ENCODE peak calls at places on chromosomes 16 and 17, in four cellular contexts. V, U, K and E are unnamed samples.

GRCh38 chr17:77828749-77829539 is 129.6 kb upstream of the TNRC6C start:
- DNase-seq in V (no peak), U (no peak), K (no peak), E (no peak)

GRCh38 chr17:73646409-73647305 is 2.4 kb upstream of the SDK2 start:
- DNase-seq in V (peak), U (peak), K (no peak), E (no peak)

GRCh38 chr16:81280393-81280792 is 34.4 kb upstream of the GAN start:
- DNase-seq in V (no peak), U (no peak), K (no peak), E (no peak)

GRCh38 chr17:77314601-77315000 is 173.8 kb downstream of the SEC14L1 start:
- DNase-seq in V (no peak), U (no peak), K (no peak), E (no peak)

GRCh38 chr17:60158751-60159478 is 9.1 kb downstream of the CA4 start:
- DNase-seq in V (no peak), U (no peak), K (peak), E (no peak)

GRCh38 chr17:33944826-33945225 is 310.3 kb upstream of the CCL2 start:
- DNase-seq in V (no peak), U (no peak), K (no peak), E (no peak)

GRCh38 chr16:70416748-70417616 is 21.9 kb downstream of the ST3GAL2 start:
- DNase-seq in V (no peak), U (no peak), K (no peak), E (no peak)

GRCh38 chr16:24609740-24610420 is 70.5 kb downstream of the RBBP6 start:
- DNase-seq in V (peak), U (peak), K (peak), E (no peak)

DNA sequence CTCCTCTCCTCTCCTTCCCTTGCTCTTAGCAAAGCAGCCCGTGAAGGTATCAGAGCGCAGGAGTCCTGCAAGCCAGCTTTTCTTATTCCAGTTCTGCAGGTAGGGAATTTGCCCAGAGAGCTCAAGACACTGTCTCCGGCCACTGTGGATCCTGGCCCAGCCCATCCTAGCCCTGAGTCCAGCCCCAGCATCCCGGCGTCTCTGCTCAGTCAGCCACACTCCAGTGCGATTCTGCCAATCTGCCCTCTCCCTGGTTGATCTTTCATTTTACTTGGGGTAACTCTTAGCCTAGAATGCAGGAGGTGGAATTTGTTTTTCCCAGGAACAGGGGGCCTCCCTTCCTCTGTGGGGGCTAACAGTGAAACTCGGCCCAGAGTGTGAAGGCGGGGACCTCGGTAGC is 176.9 kb upstream of the GSE1 start:
- DNase-seq in V (peak), U (no peak), K (no peak), E (no peak)
- H2BK120ac ChIP-seq in V (no peak), U (no peak), K (no peak), E (no peak)

GRCh38 chr17:6257339-6257738 is 177.6 kb downstream of the AIPL1 start:
- DNase-seq in V (peak), U (peak), K (peak), E (no peak)
- H3K4me2 ChIP-seq in V (no peak), U (no peak), K (no peak), E (peak)

GRCh38 chr16:4795828-4796572 is 831 bp downstream of the SMIM22 start:
- DNase-seq in V (no peak), U (no peak), K (no peak), E (no peak)
- H3K9ac ChIP-seq in V (no peak), U (no peak), K (no peak), E (no peak)

GRCh38 chr17:42608692-42609181 is 437 bp downstream of the RETREG3 start:
- DNase-seq in V (no peak), U (no peak), K (no peak), E (no peak)
- H2BK120ac ChIP-seq in V (no peak), U (no peak), K (no peak), E (peak)

GRCh38 chr17:15462962-15463361 is 4.5 kb downstream of the CDRT4 start:
- DNase-seq in V (no peak), U (no peak), K (peak), E (peak)
- H3K4me2 ChIP-seq in V (no peak), U (no peak), K (peak), E (no peak)

DNA sequence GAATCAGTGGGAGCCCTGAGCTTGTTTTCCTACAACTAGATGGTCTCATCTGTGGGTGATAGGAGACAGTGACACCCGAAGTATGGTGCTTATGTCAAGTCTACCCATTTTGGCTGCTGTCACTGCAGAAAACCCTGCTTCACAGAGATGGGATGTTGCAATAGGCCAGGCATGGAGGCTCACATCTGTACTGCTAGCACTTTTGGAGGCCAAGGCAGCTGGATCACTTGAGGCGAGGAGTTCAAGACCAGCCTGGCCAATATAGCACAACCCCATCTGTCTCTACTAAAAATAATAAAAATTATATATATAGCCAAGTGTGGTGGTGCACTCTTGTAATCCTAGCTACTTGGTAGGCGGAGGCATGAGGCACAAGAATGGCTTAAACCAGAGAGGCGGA is 2.3 kb upstream of the HERPUD1 start:
- DNase-seq in V (no peak), U (no peak), K (no peak), E (no peak)
- H3K9ac ChIP-seq in V (no peak), U (no peak), K (no peak), E (no peak)

DNA sequence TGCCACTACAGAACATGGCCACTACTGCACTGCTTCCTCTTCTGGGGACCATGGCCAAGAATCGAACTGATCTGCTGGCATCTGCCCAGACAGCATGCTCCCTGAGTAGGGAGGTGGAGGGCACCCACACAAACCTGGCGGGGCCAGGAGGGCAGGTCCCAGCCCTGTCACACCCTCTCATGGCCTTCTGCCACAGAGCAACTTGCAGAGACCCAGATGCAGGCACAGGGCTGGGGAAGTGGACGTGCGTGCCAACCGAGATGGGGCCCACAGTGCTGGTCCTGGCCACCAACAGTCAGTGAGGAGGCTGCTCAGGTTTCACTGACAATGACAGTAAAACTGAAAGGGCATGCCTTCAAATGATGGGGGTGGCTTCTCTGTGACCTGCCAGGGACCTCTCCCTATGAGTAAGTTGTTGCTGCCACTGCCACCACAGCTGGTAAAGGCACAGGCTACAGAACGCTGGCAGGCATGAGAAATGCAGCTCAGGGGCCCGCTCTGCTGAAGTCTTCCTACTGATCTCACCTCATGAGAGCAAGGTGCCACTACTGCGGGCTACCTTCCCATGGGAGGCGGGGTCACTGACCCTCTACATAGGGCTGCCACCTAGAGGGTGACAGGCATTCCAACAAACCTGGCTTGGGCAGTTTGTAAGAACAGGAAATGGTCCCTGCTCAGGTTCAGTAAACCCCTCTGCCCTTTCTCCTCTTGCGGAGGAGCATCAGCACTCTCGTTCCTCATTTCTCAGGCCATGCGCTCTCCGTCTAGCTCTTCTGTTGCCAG is 15.5 kb downstream of the HIC1 start:
- DNase-seq in V (peak), U (no peak), K (no peak), E (peak)
- H2BK120ac ChIP-seq in V (no peak), U (no peak), K (peak), E (no peak)

GRCh38 chr17:2034806-2035548 is 5.0 kb downstream of the DPH1 start:
- DNase-seq in V (peak), U (no peak), K (peak), E (no peak)

GRCh38 chr17:2030779-2031163 is 818 bp downstream of the DPH1 start:
- DNase-seq in V (no peak), U (peak), K (no peak), E (no peak)

GRCh38 chr17:2035549-2036490 is 5.9 kb downstream of the DPH1 start:
- DNase-seq in V (no peak), U (no peak), K (no peak), E (no peak)

GRCh38 chr17:2034157-2034556 is 4.2 kb downstream of the DPH1 start:
- DNase-seq in V (peak), U (no peak), K (no peak), E (no peak)

GRCh38 chr17:2033128-2033527 is 3.2 kb downstream of the DPH1 start:
- DNase-seq in V (no peak), U (no peak), K (no peak), E (peak)
- H3K4me2 ChIP-seq in V (no peak), U (no peak), K (peak), E (no peak)

DNA sequence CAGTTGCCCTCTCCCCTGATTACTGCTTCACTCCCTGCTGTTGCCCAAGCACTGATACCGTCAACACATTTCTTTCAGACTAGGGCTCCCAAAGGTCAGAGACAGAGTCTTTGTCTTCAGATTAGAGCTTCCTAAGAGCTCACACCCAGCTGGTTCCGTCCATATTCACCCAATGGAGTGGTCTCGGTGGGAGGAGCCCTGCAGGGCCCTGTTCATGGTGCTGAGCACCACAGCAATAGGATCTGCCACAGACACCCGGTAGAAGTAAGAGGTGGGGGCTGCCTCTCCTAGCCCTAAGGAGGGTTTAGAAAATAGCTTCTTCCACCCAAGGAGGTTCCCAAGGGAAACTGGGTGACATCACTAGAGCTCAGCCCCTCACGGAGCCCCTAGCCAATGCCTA is 128.3 kb downstream of the CCDC144A start:
- DNase-seq in V (peak), U (no peak), K (no peak), E (peak)
- H3K9ac ChIP-seq in V (no peak), U (no peak), K (no peak), E (no peak)

GRCh38 chr17:67655478-67656148 is 62.1 kb upstream of the NOL11 start:
- DNase-seq in V (no peak), U (no peak), K (no peak), E (no peak)

GRCh38 chr17:67656494-67657203 is 61.1 kb upstream of the NOL11 start:
- DNase-seq in V (no peak), U (no peak), K (no peak), E (no peak)

GRCh38 chr17:67657596-67657995 is 60.1 kb upstream of the NOL11 start:
- DNase-seq in V (no peak), U (no peak), K (no peak), E (no peak)

GRCh38 chr17:67659028-67659427 is 58.7 kb upstream of the NOL11 start:
- DNase-seq in V (no peak), U (no peak), K (no peak), E (no peak)

DNA sequence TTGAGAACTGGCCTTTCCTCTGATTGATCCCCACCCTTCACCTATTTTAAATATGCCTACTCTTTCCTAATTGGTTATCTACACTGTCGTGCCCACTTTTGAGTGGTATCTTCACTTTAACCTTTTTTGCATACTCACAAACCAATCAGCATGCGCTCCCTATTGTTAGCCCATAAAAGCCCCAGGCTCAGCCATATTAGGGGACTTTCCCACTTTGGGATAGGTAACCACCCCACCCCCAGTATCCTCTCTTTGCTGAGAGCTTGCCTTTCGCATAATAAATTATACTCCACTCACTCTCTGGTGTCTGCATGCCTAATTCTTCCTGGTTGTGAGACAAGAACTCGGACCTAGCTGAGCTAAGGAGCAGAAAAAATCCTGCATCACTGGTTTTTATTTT is 59.5 kb upstream of the NOL11 start:
- DNase-seq in V (no peak), U (no peak), K (no peak), E (no peak)
- H2BK120ac ChIP-seq in V (no peak), U (no peak), K (no peak), E (no peak)